ENCODE peak calls at places on chromosomes 2 and 18, in seven cellular contexts. I, L, D, N, A, T and C are unnamed samples.

GRCh38 chr18:906416-907170 is 1.9 kb downstream of the ADCYAP1 start:
- DNase-seq in A (peak), N (no peak), I (no peak), T (no peak), D (peak), L (no peak), C (peak)

GRCh38 chr2:23953625-23954024 is 13.4 kb downstream of the UBXN2A start:
- DNase-seq in L (no peak), A (no peak), N (no peak), I (no peak), D (no peak), T (no peak), C (no peak)

GRCh38 chr2:17680119-17680518 is 73.5 kb downstream of the SMC6 start:
- DNase-seq in I (no peak), A (no peak), T (no peak), D (no peak), N (no peak), L (no peak), C (no peak)

GRCh38 chr2:237754182-237754581 is 44.4 kb upstream of the RBM44 start:
- DNase-seq in T (no peak), A (no peak), L (no peak), I (no peak), N (no peak), D (no peak), C (peak)

GRCh38 chr2:139645617-139646016 is 865.4 kb upstream of the NXPH2 start:
- DNase-seq in D (no peak), T (no peak), I (no peak), N (no peak), A (no peak), L (no peak), C (no peak)

GRCh38 chr2:216716109-216716508 is 20.8 kb upstream of the IGFBP5 start:
- DNase-seq in T (no peak), N (no peak), I (no peak), A (no peak), L (no peak), D (no peak), C (no peak)

GRCh38 chr2:205769494-205769848 is 87.2 kb downstream of the NRP2 start:
- DNase-seq in I (no peak), L (no peak), T (no peak), A (no peak), D (no peak), N (peak), C (peak)

GRCh38 chr2:223759569-223760430 is 77.6 kb downstream of the AP1S3 start:
- DNase-seq in I (no peak), L (no peak), N (no peak), D (peak), A (no peak), T (no peak), C (peak)

GRCh38 chr2:77521931-77522470 is at the start of gene LRRTM4:
- DNase-seq in N (no peak), T (no peak), A (no peak), D (peak), I (peak), L (no peak), C (no peak)

GRCh38 chr2:65438137-65438899 is 5.9 kb upstream of the SPRED2 start:
- DNase-seq in A (peak), D (no peak), I (peak), T (no peak), N (no peak), L (no peak), C (no peak)
- H3K4me3 ChIP-seq in A (no peak), D (no peak), I (no peak), T (no peak), N (no peak), L (no peak), C (no peak)

DNA sequence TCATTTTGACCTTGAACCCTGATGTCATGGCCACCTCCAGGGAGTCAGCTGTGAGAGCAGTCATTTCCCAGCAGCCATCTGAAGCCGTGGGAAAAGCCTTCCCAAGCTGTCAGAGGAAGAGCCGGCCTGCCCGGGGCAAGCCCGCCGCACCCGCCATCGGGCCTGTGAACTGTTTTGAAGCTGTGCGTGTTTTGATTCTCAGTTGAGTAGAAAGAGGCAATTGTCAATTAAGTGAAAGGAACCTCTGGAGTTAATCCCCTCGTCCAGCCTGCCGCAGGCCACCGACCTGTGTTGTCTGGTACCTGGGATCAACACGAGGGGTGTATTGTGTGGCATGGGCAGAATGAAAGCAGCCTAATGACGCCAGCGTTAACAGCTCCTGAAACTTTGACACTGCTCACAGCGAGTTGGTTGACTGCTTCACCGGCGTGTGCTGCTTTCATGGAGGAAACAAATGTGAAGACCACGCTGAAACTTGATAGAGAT is 318.4 kb downstream of the AGAP1 start:
- DNase-seq in D (no peak), T (no peak), L (no peak), I (peak), N (no peak), A (no peak), C (no peak)
- H3K4me3 ChIP-seq in D (no peak), T (no peak), L (no peak), I (no peak), N (no peak), A (no peak), C (no peak)

GRCh38 chr2:172442072-172442895 is 14.9 kb downstream of the ITGA6 start:
- DNase-seq in D (peak), L (peak), I (no peak), T (peak), N (peak), A (no peak), C (peak)
- H3K4me3 ChIP-seq in D (no peak), L (no peak), I (no peak), T (peak), N (no peak), A (no peak), C (no peak)

GRCh38 chr2:38592951-38593350 is 9.8 kb downstream of the HNRNPLL start:
- DNase-seq in D (no peak), A (no peak), I (no peak), N (no peak), L (no peak), T (no peak), C (no peak)
- H3K4me3 ChIP-seq in D (no peak), A (no peak), I (no peak), N (no peak), L (no peak), T (no peak), C (no peak)

GRCh38 chr2:46570396-46570795 is 91.0 kb downstream of the TMEM247 start:
- DNase-seq in N (no peak), D (no peak), L (no peak), I (no peak), A (no peak), T (no peak), C (no peak)
- H3K4me3 ChIP-seq in N (no peak), D (no peak), L (no peak), I (no peak), A (no peak), T (no peak), C (no peak)

GRCh38 chr18:12278765-12279682 is 24.9 kb downstream of the CIDEA start:
- DNase-seq in A (peak), D (peak), L (no peak), N (peak), I (peak), T (peak), C (peak)
- H3K4me3 ChIP-seq in A (no peak), D (no peak), L (no peak), N (peak), I (no peak), T (peak), C (peak)

GRCh38 chr2:9738718-9739496 is 104.4 kb upstream of the TAF1B start:
- DNase-seq in L (peak), I (no peak), N (no peak), D (no peak), A (no peak), T (no peak), C (peak)
- H3K4me3 ChIP-seq in L (peak), I (no peak), N (no peak), D (no peak), A (no peak), T (peak), C (peak)

DNA sequence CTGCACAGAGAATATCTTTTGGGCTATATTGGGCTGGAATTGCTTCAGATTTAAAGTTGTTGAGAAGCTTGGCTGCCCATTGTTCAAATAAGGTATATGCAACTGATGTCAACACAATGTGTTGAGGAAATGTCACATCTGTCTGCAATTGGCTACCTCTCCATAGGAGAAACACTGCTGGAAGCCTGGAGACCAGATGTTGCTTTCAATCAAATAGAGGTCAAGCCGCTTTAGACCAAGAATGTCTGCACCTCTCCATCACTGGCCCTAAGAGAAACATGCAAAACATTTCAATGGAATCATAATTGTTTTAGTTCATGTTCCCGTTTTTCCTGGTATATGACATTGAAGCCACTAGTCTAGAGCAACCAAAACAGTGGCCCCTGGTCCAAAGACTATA is 720.2 kb downstream of the SLC4A3 start:
- DNase-seq in D (no peak), N (no peak), L (no peak), A (no peak), I (no peak), T (no peak), C (no peak)
- H3K4me3 ChIP-seq in D (no peak), N (no peak), L (no peak), A (no peak), I (no peak), T (no peak), C (no peak)

GRCh38 chr2:162243305-162243693 is at the start of gene FAP:
- DNase-seq in T (no peak), N (peak), A (no peak), D (peak), L (no peak), I (peak), C (peak)
- H3K4me3 ChIP-seq in T (no peak), N (peak), A (no peak), D (peak), L (no peak), I (no peak), C (peak)

GRCh38 chr18:42730272-42730671 is 385.2 kb downstream of the RIT2 start:
- DNase-seq in D (no peak), A (peak), L (no peak), T (no peak), N (no peak), I (no peak), C (peak)

GRCh38 chr18:42736074-42736473 is 379.4 kb downstream of the RIT2 start:
- DNase-seq in L (no peak), T (no peak), A (no peak), N (no peak), I (no peak), D (no peak), C (no peak)

DNA sequence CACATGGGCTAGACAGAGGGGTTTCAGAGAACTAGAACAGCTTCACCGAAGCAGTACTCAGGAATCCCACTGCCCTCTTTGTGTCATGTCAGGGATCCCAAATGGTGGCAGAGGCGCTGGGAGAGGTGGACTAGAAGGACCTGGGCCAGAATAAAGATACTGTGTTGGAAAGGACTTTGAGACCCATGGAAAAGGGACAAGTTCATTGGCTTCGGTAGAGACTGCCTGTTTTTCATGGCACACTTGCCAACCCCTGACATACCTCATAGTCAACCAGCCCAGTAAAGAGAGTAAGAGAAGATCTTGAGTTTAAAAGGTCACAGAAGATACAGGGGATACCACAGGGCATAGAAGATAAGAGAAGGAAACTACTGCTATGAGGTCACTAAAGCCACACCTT is 381.0 kb downstream of the RIT2 start:
- DNase-seq in I (no peak), D (no peak), L (no peak), N (no peak), A (no peak), T (no peak), C (no peak)
- H3K4me3 ChIP-seq in I (no peak), D (no peak), L (no peak), N (no peak), A (no peak), T (no peak), C (no peak)